ENCODE peak calls at places on chromosomes 12 and 14, in six cellular contexts. L is neuronal stem cell, S is IMR-90, T is H1, I is mesendoderm, P is mesenchymal stem cell. O is an unnamed sample.

GRCh38 chr12:23704992-23705943 is 244.2 kb downstream of the SOX5 start:
- DNase-seq in T (peak; percentile 21), I (peak; percentile 11), P (no peak), L (no peak), S (no peak), O (no peak)

GRCh38 chr12:110744176-110744575 is 1.5 kb upstream of the PPP1CC start:
- DNase-seq in T (no peak), P (no peak), I (no peak), L (no peak), S (peak; percentile 41), O (no peak)

GRCh38 chr12:6141048-6141447 is 16.6 kb upstream of the VWF start:
- DNase-seq in I (no peak), L (no peak), P (peak; percentile 77), T (no peak), S (peak; percentile 70), O (peak; percentile 14)

GRCh38 chr14:72965249-72965648 is 39.0 kb downstream of the DCAF4 start:
- DNase-seq in I (no peak), T (no peak), P (peak; percentile 57), S (peak; percentile 62), L (no peak), O (peak; percentile 79)

GRCh38 chr12:40632933-40633332 is 59.3 kb upstream of the CNTN1 start:
- DNase-seq in L (no peak), S (no peak), T (no peak), I (no peak), P (no peak), O (no peak)

GRCh38 chr14:97282210-97282609 is 485.0 kb downstream of the VRK1 start:
- DNase-seq in I (no peak), T (no peak), L (no peak), S (no peak), P (no peak), O (no peak)

GRCh38 chr12:116726749-116727148 is 11.1 kb downstream of the SPRING1 start:
- DNase-seq in S (no peak), L (no peak), T (no peak), P (no peak), I (peak; percentile 50), O (no peak)

GRCh38 chr14:52222901-52223300 is 44.6 kb upstream of the PTGDR start:
- DNase-seq in P (no peak), S (no peak), I (no peak), L (no peak), T (no peak), O (no peak)

GRCh38 chr12:29610473-29611174 is 113.1 kb upstream of the OVCH1 start:
- DNase-seq in P (no peak), S (no peak), L (no peak), T (no peak), I (peak; percentile 22), O (no peak)

GRCh38 chr12:126218697-126219096 is 1153.5 kb downstream of the AACS start:
- DNase-seq in I (no peak), P (no peak), T (no peak), L (no peak), S (no peak), O (no peak)

GRCh38 chr12:2797721-2798418 is 3.1 kb downstream of the FKBP4 start:
- DNase-seq in I (peak; percentile 26), S (no peak), L (no peak), T (no peak), P (peak; percentile 28), O (no peak)

GRCh38 chr12:52347546-52348510 is 19.5 kb downstream of the KRT85 start:
- DNase-seq in L (no peak), P (no peak), S (no peak), T (no peak), I (no peak), O (no peak)

GRCh38 chr12:129084875-129085826 is 231.9 kb downstream of the GLT1D1 start:
- DNase-seq in L (no peak), S (no peak), T (no peak), P (no peak), I (no peak), O (no peak)

GRCh38 chr12:124906606-124907261 is 7.7 kb downstream of the UBC start:
- DNase-seq in P (peak; percentile 94), T (no peak), L (peak; percentile 86), S (peak; percentile 90), I (peak; percentile 96), O (peak; percentile 100)

GRCh38 chr12:79547044-79547734 is 143.6 kb downstream of the PAWR start:
- DNase-seq in I (peak; percentile 99), T (peak; percentile 86), P (no peak), L (peak; percentile 77), S (peak; percentile 82), O (peak; percentile 83)

GRCh38 chr14:63454863-63455622 is 88.1 kb downstream of the PPP2R5E start:
- DNase-seq in T (no peak), S (peak; percentile 54), P (no peak), L (no peak), I (no peak), O (no peak)

GRCh38 chr12:132904718-132905328 is 17.4 kb upstream of the CHFR start:
- DNase-seq in I (peak; percentile 85), L (peak; percentile 30), T (peak; percentile 75), P (peak; percentile 26), S (no peak), O (peak; percentile 70)

GRCh38 chr14:65302571-65303184 is 109.9 kb upstream of the FUT8 start:
- DNase-seq in S (no peak), I (no peak), L (no peak), T (no peak), P (no peak), O (no peak)

GRCh38 chr12:40525054-40525453 is 167.2 kb upstream of the CNTN1 start:
- DNase-seq in P (no peak), L (no peak), I (no peak), S (no peak), T (no peak), O (no peak)

GRCh38 chr12:31018106-31018890 is 55.4 kb upstream of the DDX11 start:
- DNase-seq in T (no peak), L (no peak), P (no peak), I (no peak), S (no peak), O (no peak)

GRCh38 chr12:10551375-10551774 is 45.7 kb downstream of the EIF2S3B start:
- DNase-seq in L (no peak), P (no peak), I (no peak), S (no peak), T (no peak), O (no peak)

GRCh38 chr12:131607658-131608447 is 103.0 kb upstream of the SFSWAP start:
- DNase-seq in S (no peak), L (no peak), P (no peak), T (no peak), I (no peak), O (no peak)

GRCh38 chr12:32801269-32802019 is 45.7 kb upstream of the YARS2 start:
- DNase-seq in S (no peak), P (no peak), L (no peak), I (no peak), T (no peak), O (no peak)

GRCh38 chr12:115213538-115213961 is 529.6 kb upstream of the TBX3 start:
- DNase-seq in T (no peak), I (peak; percentile 42), L (no peak), P (no peak), S (no peak), O (no peak)

GRCh38 chr14:103006991-103007520 is 50.3 kb downstream of the CDC42BPB start:
- DNase-seq in L (no peak), T (no peak), P (no peak), I (no peak), S (no peak), O (no peak)

GRCh38 chr12:77213316-77213715 is 147.9 kb upstream of the E2F7 start:
- DNase-seq in T (no peak), I (no peak), S (no peak), P (no peak), L (no peak), O (no peak)

GRCh38 chr12:1606021-1606622 is 11.7 kb upstream of the FBXL14 start:
- DNase-seq in S (peak; percentile 84), T (no peak), L (no peak), P (peak; percentile 83), I (peak; percentile 93), O (peak; percentile 93)

GRCh38 chr14:91317381-91318313 is 73.1 kb upstream of the GPR68 start:
- DNase-seq in L (no peak), P (no peak), T (no peak), S (no peak), I (no peak), O (no peak)

GRCh38 chr14:60925286-60925685 is 55.6 kb downstream of the TRMT5 start:
- DNase-seq in S (peak; percentile 7), P (no peak), L (no peak), T (no peak), I (no peak), O (no peak)

GRCh38 chr12:14841761-14842160 is 1.6 kb downstream of the ART4 start:
- DNase-seq in L (no peak), T (no peak), I (peak; percentile 64), S (peak; percentile 54), P (peak; percentile 72), O (peak; percentile 92)
- H3K4me3 ChIP-seq in L (no peak overlapping the region), T (no peak overlapping the region), I (no peak overlapping the region), S (no peak overlapping the region), P (no peak overlapping the region), O (no peak overlapping the region)

DNA sequence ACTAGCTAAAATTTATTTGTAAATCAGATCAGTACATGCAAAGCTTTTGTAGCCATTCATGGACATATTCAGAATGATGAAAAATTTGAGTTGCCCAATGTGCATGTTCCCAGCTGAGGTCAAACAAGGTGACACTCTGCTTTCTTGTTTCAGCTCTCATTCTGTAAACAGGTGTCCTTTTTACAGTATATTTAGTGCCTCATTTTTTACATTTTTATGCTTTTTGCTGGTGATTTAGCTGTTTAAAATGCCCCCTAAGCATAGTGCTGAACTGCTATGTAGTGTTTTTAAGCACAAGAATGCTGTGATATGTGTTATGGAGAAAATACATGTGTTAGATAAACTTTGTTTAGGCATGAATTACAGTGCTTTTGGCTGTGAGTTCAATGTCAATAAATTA is 76.4 kb downstream of the MIA2 start:
- DNase-seq in L (no peak), I (no peak), P (no peak), T (no peak), S (peak; percentile 1), O (peak; percentile 83)
- H3K18ac ChIP-seq in L (no peak overlapping the region), I (no peak overlapping the region), P (no peak overlapping the region), T (no peak overlapping the region), S (no peak overlapping the region), O (no peak overlapping the region)

DNA sequence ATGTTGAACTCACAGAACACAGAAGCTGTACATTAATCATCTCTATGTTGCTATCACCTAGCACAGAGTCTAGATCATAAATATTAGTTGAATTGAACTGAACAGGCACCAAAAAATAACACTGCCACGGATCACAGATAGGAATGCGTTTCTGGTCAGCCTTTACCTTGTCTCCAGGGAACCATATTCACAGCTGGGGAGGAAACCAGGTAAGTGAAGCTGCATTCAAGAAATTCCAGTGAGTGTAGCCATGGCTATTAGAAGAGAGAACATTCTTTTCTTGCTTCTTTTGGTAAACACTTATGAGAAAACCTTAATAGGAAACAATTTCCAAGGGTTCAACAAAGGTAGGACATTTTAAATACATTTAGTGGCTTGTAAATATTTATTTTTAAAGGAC is 194.8 kb upstream of the RMST start:
- DNase-seq in T (no peak), L (no peak), P (no peak), S (no peak), I (peak; percentile 77), O (peak; percentile 68)
- H3K4ac ChIP-seq in T (no peak overlapping the region), L (no peak overlapping the region), P (no peak overlapping the region), S (no peak overlapping the region), I (no peak overlapping the region), O (no peak overlapping the region)

GRCh38 chr12:68647507-68647906 is 36.8 kb downstream of the RAP1B start:
- DNase-seq in S (no peak), L (no peak), T (no peak), P (no peak), I (no peak), O (no peak)
- H3K4me3 ChIP-seq in S (no peak overlapping the region), L (no peak overlapping the region), T (no peak overlapping the region), P (no peak overlapping the region), I (no peak overlapping the region), O (no peak overlapping the region)

GRCh38 chr12:69331482-69331845 is 16.7 kb upstream of the LYZ start:
- DNase-seq in T (no peak), P (no peak), S (no peak), I (no peak), L (no peak), O (no peak)
- H3K18ac ChIP-seq in T (peak overlapping the region; percentile 38), P (no peak overlapping the region), S (no peak overlapping the region), I (no peak overlapping the region), L (no peak overlapping the region), O (no peak overlapping the region)